ENCODE peak calls at places on chromosome 4, in five cellular contexts. One of them, this sample, is unnamed.

GRCh38 chr4:702618-703048 is 3.0 kb upstream of the PCGF3 start:
- DNase-seq in fibroblast of mammary gland: no peak
- DNase-seq in suprapubic skin: peak
- DNase-seq in fibroblast of lung: no peak
- DNase-seq in hepatocyte: no peak
- DNase-seq in this sample: no peak

GRCh38 chr4:87073570-87074470 is 139.0 kb downstream of the AFF1 start:
- DNase-seq in fibroblast of mammary gland: no peak
- DNase-seq in suprapubic skin: no peak
- DNase-seq in fibroblast of lung: peak
- DNase-seq in hepatocyte: no peak
- DNase-seq in this sample: peak

GRCh38 chr4:15410750-15411149 is 17.1 kb upstream of the C1QTNF7 start:
- DNase-seq in fibroblast of mammary gland: no peak
- DNase-seq in suprapubic skin: no peak
- DNase-seq in fibroblast of lung: peak
- DNase-seq in hepatocyte: no peak
- DNase-seq in this sample: no peak

GRCh38 chr4:83212041-83212851 is 72.4 kb downstream of the COQ2 start:
- DNase-seq in fibroblast of mammary gland: no peak
- DNase-seq in suprapubic skin: no peak
- DNase-seq in fibroblast of lung: no peak
- DNase-seq in hepatocyte: peak
- DNase-seq in this sample: no peak

GRCh38 chr4:185839770-185840169 is 27.8 kb upstream of the SORBS2 start:
- DNase-seq in fibroblast of mammary gland: no peak
- DNase-seq in suprapubic skin: no peak
- DNase-seq in fibroblast of lung: no peak
- DNase-seq in hepatocyte: peak
- DNase-seq in this sample: no peak

GRCh38 chr4:127771535-127772275 is 10.4 kb upstream of the HSPA4L start:
- DNase-seq in fibroblast of mammary gland: no peak
- DNase-seq in suprapubic skin: no peak
- DNase-seq in fibroblast of lung: no peak
- DNase-seq in hepatocyte: no peak
- DNase-seq in this sample: no peak

GRCh38 chr4:2395584-2395983 is 22.9 kb downstream of the ZFYVE28 start:
- DNase-seq in fibroblast of mammary gland: no peak
- DNase-seq in suprapubic skin: no peak
- DNase-seq in fibroblast of lung: no peak
- DNase-seq in hepatocyte: no peak
- DNase-seq in this sample: no peak

GRCh38 chr4:155509619-155510018 is 132.9 kb upstream of the MAP9 start:
- DNase-seq in fibroblast of mammary gland: peak
- DNase-seq in suprapubic skin: no peak
- DNase-seq in fibroblast of lung: peak
- DNase-seq in hepatocyte: no peak
- DNase-seq in this sample: no peak

GRCh38 chr4:98341309-98341708 is 80.1 kb downstream of the RAP1GDS1 start:
- DNase-seq in fibroblast of mammary gland: peak
- DNase-seq in suprapubic skin: no peak
- DNase-seq in fibroblast of lung: no peak
- DNase-seq in hepatocyte: no peak
- DNase-seq in this sample: no peak

GRCh38 chr4:124953059-124953850 is 240.7 kb upstream of the ANKRD50 start:
- DNase-seq in fibroblast of mammary gland: peak
- DNase-seq in suprapubic skin: no peak
- DNase-seq in fibroblast of lung: peak
- DNase-seq in hepatocyte: no peak
- DNase-seq in this sample: no peak

GRCh38 chr4:154616287-154616686 is 3.8 kb upstream of the FGG start:
- DNase-seq in fibroblast of mammary gland: no peak
- DNase-seq in suprapubic skin: no peak
- DNase-seq in fibroblast of lung: no peak
- DNase-seq in hepatocyte: no peak
- DNase-seq in this sample: no peak

GRCh38 chr4:123967360-123967759 is 570.8 kb downstream of the SPRY1 start:
- DNase-seq in fibroblast of mammary gland: peak
- DNase-seq in suprapubic skin: no peak
- DNase-seq in fibroblast of lung: peak
- DNase-seq in hepatocyte: no peak
- DNase-seq in this sample: no peak

GRCh38 chr4:65880594-65880993 is 210.3 kb upstream of the EPHA5 start:
- DNase-seq in fibroblast of mammary gland: no peak
- DNase-seq in suprapubic skin: no peak
- DNase-seq in fibroblast of lung: no peak
- DNase-seq in hepatocyte: no peak
- DNase-seq in this sample: no peak

GRCh38 chr4:152399246-152399645 is 136.6 kb downstream of the FBXW7 start:
- DNase-seq in fibroblast of mammary gland: no peak
- DNase-seq in suprapubic skin: no peak
- DNase-seq in fibroblast of lung: no peak
- DNase-seq in hepatocyte: no peak
- DNase-seq in this sample: peak

GRCh38 chr4:152398060-152398459 is 137.8 kb downstream of the FBXW7 start:
- DNase-seq in fibroblast of mammary gland: peak
- DNase-seq in suprapubic skin: no peak
- DNase-seq in fibroblast of lung: peak
- DNase-seq in hepatocyte: peak
- DNase-seq in this sample: no peak

DNA sequence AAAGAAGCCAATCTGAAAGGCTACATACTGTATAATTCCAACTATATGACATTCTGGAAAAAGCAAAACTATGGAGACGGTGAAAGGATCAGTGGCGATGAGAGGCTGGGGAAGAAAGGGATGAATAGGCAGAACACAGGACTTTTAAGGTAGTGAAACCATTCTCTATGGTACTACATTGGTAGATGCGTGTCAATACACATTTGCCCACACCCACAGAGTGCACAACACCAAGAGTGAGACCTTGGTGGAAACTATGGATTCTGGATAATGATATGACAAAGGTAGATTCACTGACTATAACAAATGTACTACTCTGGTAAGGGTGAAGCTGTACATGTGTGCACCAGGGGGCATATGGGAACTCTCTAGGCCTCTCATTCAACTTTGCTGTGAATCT is 134.5 kb downstream of the FBXW7 start:
- DNase-seq in fibroblast of mammary gland: no peak
- DNase-seq in suprapubic skin: no peak
- DNase-seq in fibroblast of lung: no peak
- DNase-seq in hepatocyte: no peak
- DNase-seq in this sample: no peak
- TF ChIP-seq CTCF in fibroblast of mammary gland: no peak
- TF ChIP-seq CTCF in suprapubic skin: no peak
- TF ChIP-seq CTCF in fibroblast of lung: no peak
- TF ChIP-seq CTCF in hepatocyte: no peak
- TF ChIP-seq CTCF in this sample: no peak

GRCh38 chr4:113411496-113411938 is 350.0 kb downstream of the CAMK2D start:
- DNase-seq in fibroblast of mammary gland: peak
- DNase-seq in suprapubic skin: no peak
- DNase-seq in fibroblast of lung: peak
- DNase-seq in hepatocyte: peak
- DNase-seq in this sample: no peak
- TF ChIP-seq CTCF in fibroblast of mammary gland: peak
- TF ChIP-seq CTCF in suprapubic skin: no peak
- TF ChIP-seq CTCF in fibroblast of lung: peak
- TF ChIP-seq CTCF in hepatocyte: no peak
- TF ChIP-seq CTCF in this sample: no peak

GRCh38 chr4:153434190-153434589 is 32.0 kb upstream of the TMEM131L start:
- DNase-seq in fibroblast of mammary gland: no peak
- DNase-seq in suprapubic skin: no peak
- DNase-seq in fibroblast of lung: no peak
- DNase-seq in hepatocyte: no peak
- DNase-seq in this sample: no peak

GRCh38 chr4:153433753-153434105 is 32.4 kb upstream of the TMEM131L start:
- DNase-seq in fibroblast of mammary gland: no peak
- DNase-seq in suprapubic skin: no peak
- DNase-seq in fibroblast of lung: no peak
- DNase-seq in hepatocyte: no peak
- DNase-seq in this sample: no peak

GRCh38 chr4:153439831-153440230 is 26.3 kb upstream of the TMEM131L start:
- DNase-seq in fibroblast of mammary gland: no peak
- DNase-seq in suprapubic skin: no peak
- DNase-seq in fibroblast of lung: no peak
- DNase-seq in hepatocyte: no peak
- DNase-seq in this sample: no peak

GRCh38 chr4:153440475-153440874 is 25.7 kb upstream of the TMEM131L start:
- DNase-seq in fibroblast of mammary gland: no peak
- DNase-seq in suprapubic skin: no peak
- DNase-seq in fibroblast of lung: no peak
- DNase-seq in hepatocyte: no peak
- DNase-seq in this sample: no peak

DNA sequence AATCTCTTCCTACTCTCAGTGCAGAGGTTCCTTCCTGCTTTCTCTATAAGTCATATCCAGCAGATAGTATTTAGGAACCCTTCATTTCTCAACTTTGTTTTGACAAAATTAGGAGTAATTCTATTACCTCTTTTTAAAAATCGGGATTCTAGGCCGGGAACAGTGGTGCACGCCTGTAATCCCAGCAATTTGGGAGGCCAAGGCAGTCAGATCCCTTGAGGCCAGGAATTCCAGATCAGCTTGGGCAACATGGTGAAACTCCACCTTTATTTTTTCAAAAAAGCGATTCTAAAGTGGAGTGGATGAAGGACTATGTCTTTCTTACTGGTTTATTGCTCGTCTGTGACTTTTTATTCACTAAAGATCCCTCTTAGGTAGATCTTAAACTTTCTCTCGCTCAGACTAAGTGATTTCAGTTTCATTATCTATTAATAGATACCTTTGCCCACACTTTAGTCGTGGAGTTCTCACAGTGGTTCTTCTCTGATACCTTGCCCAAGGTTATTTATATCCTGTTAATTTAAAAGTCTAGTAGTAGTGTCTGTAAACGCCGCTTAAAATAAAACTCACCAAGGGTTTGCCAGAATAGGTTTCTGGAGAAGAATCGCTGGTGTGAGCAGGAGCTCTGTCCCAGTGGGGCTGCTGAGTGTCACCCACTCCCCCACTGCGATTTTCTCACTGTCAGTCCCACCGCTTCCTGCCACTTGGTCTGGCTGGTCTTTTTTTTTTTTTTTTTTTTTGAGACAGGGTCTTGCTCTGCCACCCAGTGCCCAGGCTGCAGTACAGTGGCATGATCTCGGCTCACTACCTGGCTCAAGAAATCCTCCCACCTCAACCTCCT is 27.0 kb upstream of the TMEM131L start:
- DNase-seq in fibroblast of mammary gland: no peak
- DNase-seq in suprapubic skin: no peak
- DNase-seq in fibroblast of lung: no peak
- DNase-seq in hepatocyte: no peak
- DNase-seq in this sample: peak
- TF ChIP-seq CTCF in fibroblast of mammary gland: no peak
- TF ChIP-seq CTCF in suprapubic skin: no peak
- TF ChIP-seq CTCF in fibroblast of lung: no peak
- TF ChIP-seq CTCF in hepatocyte: no peak
- TF ChIP-seq CTCF in this sample: peak

GRCh38 chr4:4430492-4431195 is 43.7 kb downstream of the NSG1 start:
- DNase-seq in fibroblast of mammary gland: peak
- DNase-seq in suprapubic skin: no peak
- DNase-seq in fibroblast of lung: peak
- DNase-seq in hepatocyte: peak
- DNase-seq in this sample: peak
- TF ChIP-seq CTCF in fibroblast of mammary gland: peak
- TF ChIP-seq CTCF in suprapubic skin: peak
- TF ChIP-seq CTCF in fibroblast of lung: peak
- TF ChIP-seq CTCF in hepatocyte: peak
- TF ChIP-seq CTCF in this sample: peak

GRCh38 chr4:103032575-103032974 is 13.1 kb upstream of the SLC9B1 start:
- DNase-seq in fibroblast of mammary gland: peak
- DNase-seq in suprapubic skin: no peak
- DNase-seq in fibroblast of lung: peak
- DNase-seq in hepatocyte: peak
- DNase-seq in this sample: no peak
- TF ChIP-seq CTCF in fibroblast of mammary gland: peak
- TF ChIP-seq CTCF in suprapubic skin: no peak
- TF ChIP-seq CTCF in fibroblast of lung: peak
- TF ChIP-seq CTCF in hepatocyte: peak
- TF ChIP-seq CTCF in this sample: peak

DNA sequence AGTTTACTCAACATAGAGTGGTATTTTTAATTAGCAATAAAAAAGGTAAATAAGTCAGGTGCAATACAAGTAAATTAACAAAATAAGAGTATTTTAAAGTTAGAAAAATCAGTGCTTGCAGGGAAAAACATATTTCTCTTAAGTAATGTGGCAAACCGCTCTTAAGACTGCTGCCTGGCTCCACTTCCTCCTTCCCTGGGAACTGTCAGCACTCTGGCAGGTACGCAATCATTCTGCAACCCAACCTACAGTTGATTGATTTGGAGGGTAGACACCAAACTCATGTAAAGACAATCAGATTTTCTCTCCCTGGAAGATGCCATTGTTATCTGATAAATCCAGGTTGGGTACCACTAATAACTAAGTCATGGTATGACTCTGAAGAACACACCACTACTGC is 63.9 kb downstream of the PPP3CA start:
- DNase-seq in fibroblast of mammary gland: no peak
- DNase-seq in suprapubic skin: no peak
- DNase-seq in fibroblast of lung: no peak
- DNase-seq in hepatocyte: no peak
- DNase-seq in this sample: no peak
- TF ChIP-seq CTCF in fibroblast of mammary gland: no peak
- TF ChIP-seq CTCF in suprapubic skin: no peak
- TF ChIP-seq CTCF in fibroblast of lung: no peak
- TF ChIP-seq CTCF in hepatocyte: no peak
- TF ChIP-seq CTCF in this sample: no peak

GRCh38 chr4:92304636-92305035 is 870 bp downstream of the GRID2 start:
- DNase-seq in fibroblast of mammary gland: no peak
- DNase-seq in suprapubic skin: no peak
- DNase-seq in fibroblast of lung: peak
- DNase-seq in hepatocyte: peak
- DNase-seq in this sample: peak

GRCh38 chr4:92304073-92304472 is 307 bp downstream of the GRID2 start:
- DNase-seq in fibroblast of mammary gland: no peak
- DNase-seq in suprapubic skin: no peak
- DNase-seq in fibroblast of lung: no peak
- DNase-seq in hepatocyte: no peak
- DNase-seq in this sample: peak

GRCh38 chr4:92303621-92304027 is at the start of gene GRID2:
- DNase-seq in fibroblast of mammary gland: no peak
- DNase-seq in suprapubic skin: no peak
- DNase-seq in fibroblast of lung: peak
- DNase-seq in hepatocyte: peak
- DNase-seq in this sample: peak

GRCh38 chr4:92299152-92299551 is 4.6 kb upstream of the GRID2 start:
- DNase-seq in fibroblast of mammary gland: no peak
- DNase-seq in suprapubic skin: no peak
- DNase-seq in fibroblast of lung: peak
- DNase-seq in hepatocyte: no peak
- DNase-seq in this sample: no peak
- TF ChIP-seq CTCF in fibroblast of mammary gland: peak
- TF ChIP-seq CTCF in suprapubic skin: no peak
- TF ChIP-seq CTCF in fibroblast of lung: peak
- TF ChIP-seq CTCF in hepatocyte: peak
- TF ChIP-seq CTCF in this sample: no peak

GRCh38 chr4:165654556-165654955 is 218.5 kb upstream of the TLL1 start:
- DNase-seq in fibroblast of mammary gland: no peak
- DNase-seq in suprapubic skin: no peak
- DNase-seq in fibroblast of lung: no peak
- DNase-seq in hepatocyte: no peak
- DNase-seq in this sample: no peak
- TF ChIP-seq CTCF in fibroblast of mammary gland: no peak
- TF ChIP-seq CTCF in suprapubic skin: no peak
- TF ChIP-seq CTCF in fibroblast of lung: no peak
- TF ChIP-seq CTCF in hepatocyte: no peak
- TF ChIP-seq CTCF in this sample: no peak

GRCh38 chr4:105474110-105474518 is 252 bp upstream of the PPA2 start:
- DNase-seq in fibroblast of mammary gland: peak
- DNase-seq in suprapubic skin: peak
- DNase-seq in fibroblast of lung: peak
- DNase-seq in hepatocyte: peak
- DNase-seq in this sample: no peak
- TF ChIP-seq CTCF in fibroblast of mammary gland: peak
- TF ChIP-seq CTCF in suprapubic skin: peak
- TF ChIP-seq CTCF in fibroblast of lung: peak
- TF ChIP-seq CTCF in hepatocyte: peak
- TF ChIP-seq CTCF in this sample: peak